ENCODE peak calls at places on chromosomes 7 and 10, in nine cellular contexts. W is Peyer's patch; V is CD8-positive, alpha-beta T cell; F is endodermal cell; U is transverse colon; L is keratinocyte; A is psoas muscle; Q is effector memory CD4-positive, alpha-beta T cell; R is MM.1S. G is an unnamed sample.

GRCh38 chr10:34758447-34758996 is 56.6 kb downstream of the PARD3 start:
- DNase-seq in Q (no peak), W (peak; percentile 56), L (peak; percentile 97), F (no peak), V (no peak), U (no peak), A (no peak), R (no peak), G (no peak)

GRCh38 chr10:515674-516073 is 173.8 kb downstream of the DIP2C start:
- DNase-seq in F (no peak), L (no peak), V (no peak), W (no peak), U (no peak), Q (no peak), R (peak; percentile 92), A (no peak), G (no peak)

GRCh38 chr10:27745380-27745718 is 270 bp downstream of the MKX start:
- DNase-seq in A (peak; percentile 44), L (no peak), F (peak; percentile 87), Q (no peak), W (no peak), R (no peak), V (no peak), U (peak; percentile 7), G (no peak)

GRCh38 chr7:75945297-75946168 is 30.6 kb downstream of the POR start:
- DNase-seq in Q (no peak), U (no peak), F (no peak), R (no peak), L (no peak), V (no peak), A (peak; percentile 37), W (no peak), G (peak; percentile 59)

GRCh38 chr10:123878666-123879311 is 12.8 kb downstream of the CPXM2 start:
- DNase-seq in F (no peak), U (no peak), V (no peak), W (peak; percentile 46), Q (no peak), A (peak; percentile 0), L (no peak), R (no peak), G (no peak)

GRCh38 chr10:130997267-130998045 is 314.1 kb downstream of the TCERG1L start:
- DNase-seq in Q (no peak), W (no peak), U (no peak), R (no peak), A (no peak), L (no peak), F (no peak), V (no peak), G (no peak)

GRCh38 chr10:61974611-61975010 is 73.1 kb downstream of the ARID5B start:
- DNase-seq in F (no peak), U (peak; percentile 51), R (no peak), A (peak; percentile 58), L (no peak), W (peak; percentile 78), Q (no peak), V (no peak), G (peak; percentile 45)

GRCh38 chr10:126073606-126074005 is 177.2 kb downstream of the FANK1 start:
- DNase-seq in R (no peak), U (no peak), Q (no peak), A (no peak), L (no peak), F (no peak), V (no peak), W (no peak), G (no peak)

GRCh38 chr7:140223515-140224221 is 46.9 kb upstream of the KDM7A start:
- DNase-seq in R (no peak), F (no peak), Q (no peak), W (no peak), V (no peak), L (no peak), U (no peak), A (no peak), G (no peak)

GRCh38 chr7:157875230-157876179 is 538.7 kb downstream of the DNAJB6 start:
- DNase-seq in L (no peak), F (peak; percentile 86), V (peak; percentile 41), A (peak; percentile 59), W (no peak), U (no peak), Q (no peak), R (no peak), G (no peak)

GRCh38 chr7:75040512-75040911 is 33.1 kb downstream of the RCC1L start:
- DNase-seq in U (no peak), V (no peak), Q (no peak), W (no peak), L (no peak), A (no peak), F (no peak), R (peak; percentile 80), G (no peak)

GRCh38 chr7:33399528-33400213 is 270.3 kb downstream of the BBS9 start:
- DNase-seq in L (no peak), V (no peak), R (no peak), F (no peak), W (no peak), A (no peak), Q (no peak), U (no peak), G (no peak)

GRCh38 chr10:99337261-99337905 is 8.2 kb downstream of the CNNM1 start:
- DNase-seq in U (no peak), W (no peak), F (no peak), V (no peak), A (no peak), Q (no peak), R (no peak), L (no peak), G (no peak)

GRCh38 chr10:118106426-118106825 is 59.7 kb upstream of the RAB11FIP2 start:
- DNase-seq in A (no peak), F (peak; percentile 69), W (no peak), Q (no peak), V (no peak), R (peak; percentile 19), L (no peak), U (no peak), G (no peak)

GRCh38 chr10:127151541-127151940 is 44.9 kb downstream of the INSYN2A start:
- DNase-seq in A (no peak), R (no peak), F (no peak), Q (no peak), W (no peak), L (peak; percentile 23), V (no peak), U (no peak), G (no peak)

DNA sequence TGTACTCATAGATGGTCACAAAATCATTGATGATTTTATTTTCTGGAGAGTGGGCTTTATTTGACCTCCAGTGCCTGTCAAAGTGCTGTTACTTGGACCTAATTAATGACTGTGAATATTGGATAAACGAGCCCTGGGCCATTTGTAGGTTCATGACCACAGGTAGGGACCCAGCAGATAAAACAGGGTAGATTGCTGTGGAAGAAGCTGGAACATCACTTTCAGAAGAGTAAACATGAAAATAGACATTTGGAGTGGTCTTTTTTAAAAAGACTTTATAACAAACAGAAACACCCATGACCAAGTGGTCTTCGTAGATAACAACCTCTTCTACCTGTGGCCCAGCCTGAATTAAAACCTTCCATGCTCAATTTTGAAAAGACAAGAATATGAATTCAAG is 472.8 kb upstream of the MKI67 start:
- DNase-seq in Q (no peak), W (no peak), R (no peak), V (no peak), L (no peak), A (no peak), U (no peak), F (no peak), G (no peak)
- H3K4me3 ChIP-seq in Q (no peak overlapping the region), W (no peak overlapping the region), R (no peak overlapping the region), V (no peak overlapping the region), L (no peak overlapping the region), A (no peak overlapping the region), U (no peak overlapping the region), F (no peak overlapping the region), G (no peak overlapping the region)

DNA sequence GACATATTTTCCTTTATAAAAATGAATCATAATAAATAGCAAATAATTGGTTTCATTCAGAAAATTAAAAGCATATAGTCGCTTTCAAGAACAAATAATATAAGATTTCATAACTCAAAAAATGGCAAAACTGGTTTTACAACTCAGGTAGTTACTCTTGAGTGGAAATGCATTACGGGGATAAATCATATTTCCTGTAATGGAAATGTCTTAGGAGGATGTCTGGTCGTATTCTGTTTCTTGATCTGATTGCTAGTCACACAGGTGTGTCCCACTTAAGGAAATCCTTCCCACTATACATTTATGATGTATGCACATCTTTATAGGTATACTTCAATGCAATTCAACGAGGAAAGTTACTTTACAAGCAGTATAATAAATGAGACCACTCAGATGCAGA is 20.7 kb downstream of the NRAP start:
- DNase-seq in R (no peak), L (no peak), Q (no peak), A (no peak), F (no peak), V (no peak), W (no peak), U (no peak), G (no peak)
- H3K4me1 ChIP-seq in R (no peaks in the 10 kb centered on the region), L (no peaks in the 10 kb centered on the region), Q (no peaks in the 10 kb centered on the region), A (peaks cover 45% of the 10 kb centered on the region), F (no peaks in the 10 kb centered on the region), V (no peaks in the 10 kb centered on the region), W (no peaks in the 10 kb centered on the region), U (peaks cover 24% of the 10 kb centered on the region), G (no peaks in the 10 kb centered on the region)

DNA sequence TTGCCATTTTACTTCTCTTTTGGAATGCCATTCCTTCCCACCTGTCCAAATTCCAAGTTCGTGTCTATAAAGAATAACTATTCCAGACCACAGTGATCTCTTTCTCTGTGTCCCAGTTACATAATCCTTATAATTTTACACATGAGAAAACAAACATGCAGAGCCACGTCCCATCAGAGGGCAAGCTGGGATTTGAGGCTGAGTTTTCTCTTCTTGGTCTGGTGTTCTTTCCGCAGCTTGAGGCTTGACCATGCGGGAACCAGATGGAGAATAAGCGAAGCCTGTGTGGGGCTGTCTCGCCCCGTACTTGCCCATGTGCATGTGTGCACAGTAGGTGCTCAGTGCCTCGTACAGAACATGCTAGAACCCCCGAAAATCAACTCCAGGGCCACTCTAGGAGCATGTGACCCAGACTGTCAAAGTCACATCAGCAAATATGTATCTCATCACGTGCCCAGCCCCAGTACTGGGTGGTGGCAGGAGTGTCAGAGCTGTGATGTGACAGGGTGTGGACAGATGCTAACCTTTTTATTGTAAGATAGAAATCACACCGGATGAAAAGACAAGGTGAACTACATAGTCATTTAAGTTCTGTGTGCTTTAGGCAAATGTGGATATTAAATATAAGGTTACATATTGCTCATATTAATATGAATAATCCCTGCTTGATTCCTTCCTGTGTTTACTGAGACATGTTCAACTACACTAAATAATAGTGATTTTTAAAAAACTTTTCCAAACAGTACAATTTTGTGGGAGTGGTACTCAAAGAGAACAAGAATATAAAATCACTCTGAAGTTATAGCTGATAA is 3.2 kb downstream of the INSIG1 start:
- DNase-seq in A (no peak), F (no peak), L (no peak), V (no peak), Q (no peak), R (no peak), U (no peak), W (no peak), G (no peak)
- H3K4me3 ChIP-seq in A (no peak overlapping the region), F (peak overlapping the region; percentile 44), L (no peak overlapping the region), V (no peak overlapping the region), Q (no peak overlapping the region), R (peak overlapping the region; percentile 79), U (no peak overlapping the region), W (no peak overlapping the region), G (no peak overlapping the region)

DNA sequence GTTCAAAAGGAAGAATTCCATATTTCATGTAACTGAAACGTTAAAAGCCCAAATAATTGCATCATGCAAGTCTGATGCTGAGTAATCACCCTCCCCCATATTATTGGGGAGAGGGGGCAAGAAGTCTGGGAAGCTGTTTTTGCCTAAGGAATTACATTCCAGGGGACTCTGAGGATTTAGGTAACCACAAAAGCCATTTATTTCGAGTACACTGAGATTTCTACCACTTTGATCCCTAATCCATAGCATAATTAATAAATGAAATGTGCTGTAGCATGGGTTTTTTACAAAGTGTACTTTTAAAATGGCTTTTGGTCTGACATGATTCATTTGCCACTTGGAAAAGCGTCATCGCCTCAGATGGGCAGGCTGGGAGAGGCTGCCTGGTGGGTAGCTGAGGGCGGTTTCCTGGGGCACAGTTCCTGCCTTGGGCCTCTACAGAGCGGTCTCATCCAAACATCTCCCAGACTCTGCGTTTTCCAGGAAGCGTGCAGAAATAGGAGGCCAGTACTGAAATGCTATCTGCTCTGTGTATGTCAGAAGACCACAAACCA is 106.5 kb downstream of the TCF7L2 start:
- DNase-seq in Q (no peak), L (no peak), R (no peak), F (peak; percentile 39), A (no peak), V (no peak), U (no peak), W (no peak), G (no peak)
- H3K4me1 ChIP-seq in Q (peaks cover 4% of the 10 kb centered on the region), L (peaks cover 3% of the 10 kb centered on the region), R (no peaks in the 10 kb centered on the region), F (peaks cover 42% of the 10 kb centered on the region), A (peaks cover 25% of the 10 kb centered on the region), V (peaks cover 15% of the 10 kb centered on the region), U (peaks cover 65% of the 10 kb centered on the region), W (peaks cover 59% of the 10 kb centered on the region), G (peaks cover 49% of the 10 kb centered on the region)

G was measured in ovary.